ENCODE peak calls at places on chromosome 21, in six cellular contexts. One of them, this sample, is unnamed.

GRCh38 chr21:45269861-45270260 is 17.8 kb downstream of the POFUT2 start:
- DNase-seq in hippocampal formation: no peak
- DNase-seq in fibroblast of mammary gland: no peak
- DNase-seq in mesothelial cell of epicardium: no peak
- DNase-seq in GDM1: no peak
- DNase-seq in neuronal stem cell: no peak
- DNase-seq in this sample: no peak

GRCh38 chr21:36738489-36739126 is 39.7 kb downstream of the SIM2 start:
- DNase-seq in hippocampal formation: no peak
- DNase-seq in mesothelial cell of epicardium: no peak
- DNase-seq in fibroblast of mammary gland: no peak
- DNase-seq in neuronal stem cell: no peak
- DNase-seq in GDM1: no peak
- DNase-seq in this sample: no peak

GRCh38 chr21:36323032-36323431 is 3.0 kb downstream of the MORC3 start:
- DNase-seq in fibroblast of mammary gland: peak
- DNase-seq in mesothelial cell of epicardium: no peak
- DNase-seq in GDM1: peak
- DNase-seq in hippocampal formation: no peak
- DNase-seq in neuronal stem cell: no peak
- DNase-seq in this sample: no peak

GRCh38 chr21:38219049-38219628 is 37.7 kb upstream of the KCNJ15 start:
- DNase-seq in mesothelial cell of epicardium: peak
- DNase-seq in GDM1: peak
- DNase-seq in fibroblast of mammary gland: peak
- DNase-seq in neuronal stem cell: peak
- DNase-seq in hippocampal formation: peak
- DNase-seq in this sample: peak

GRCh38 chr21:35329940-35330670 is 281.0 kb upstream of the RUNX1 start:
- DNase-seq in hippocampal formation: no peak
- DNase-seq in neuronal stem cell: no peak
- DNase-seq in mesothelial cell of epicardium: no peak
- DNase-seq in GDM1: no peak
- DNase-seq in fibroblast of mammary gland: no peak
- DNase-seq in this sample: no peak

GRCh38 chr21:45263534-45263933 is 24.2 kb downstream of the POFUT2 start:
- DNase-seq in hippocampal formation: no peak
- DNase-seq in neuronal stem cell: no peak
- DNase-seq in GDM1: no peak
- DNase-seq in mesothelial cell of epicardium: no peak
- DNase-seq in fibroblast of mammary gland: no peak
- DNase-seq in this sample: no peak

GRCh38 chr21:39613029-39613934 is 542 bp downstream of the B3GALT5 start:
- DNase-seq in mesothelial cell of epicardium: no peak
- DNase-seq in GDM1: no peak
- DNase-seq in fibroblast of mammary gland: no peak
- DNase-seq in hippocampal formation: no peak
- DNase-seq in neuronal stem cell: no peak
- DNase-seq in this sample: no peak

GRCh38 chr21:26130249-26130896 is 40.2 kb downstream of the APP start:
- DNase-seq in mesothelial cell of epicardium: no peak
- DNase-seq in neuronal stem cell: no peak
- DNase-seq in hippocampal formation: no peak
- DNase-seq in GDM1: no peak
- DNase-seq in fibroblast of mammary gland: peak
- DNase-seq in this sample: no peak

GRCh38 chr21:28746166-28746565 is 246.5 kb downstream of the LTN1 start:
- DNase-seq in fibroblast of mammary gland: no peak
- DNase-seq in neuronal stem cell: no peak
- DNase-seq in GDM1: no peak
- DNase-seq in hippocampal formation: no peak
- DNase-seq in mesothelial cell of epicardium: no peak
- DNase-seq in this sample: no peak

GRCh38 chr21:42942244-42942643 is 16.8 kb upstream of the ERVH48-1 start:
- DNase-seq in GDM1: no peak
- DNase-seq in mesothelial cell of epicardium: no peak
- DNase-seq in hippocampal formation: no peak
- DNase-seq in neuronal stem cell: no peak
- DNase-seq in fibroblast of mammary gland: peak
- DNase-seq in this sample: no peak

GRCh38 chr21:16911166-16911607 is 601.7 kb upstream of the CXADR start:
- DNase-seq in neuronal stem cell: no peak
- DNase-seq in fibroblast of mammary gland: no peak
- DNase-seq in mesothelial cell of epicardium: no peak
- DNase-seq in hippocampal formation: no peak
- DNase-seq in GDM1: no peak
- DNase-seq in this sample: no peak

GRCh38 chr21:45788635-45789506 is 145.3 kb downstream of the PCBP3 start:
- DNase-seq in fibroblast of mammary gland: peak
- DNase-seq in neuronal stem cell: no peak
- DNase-seq in GDM1: no peak
- DNase-seq in hippocampal formation: no peak
- DNase-seq in mesothelial cell of epicardium: no peak
- DNase-seq in this sample: no peak

GRCh38 chr21:33816148-33816547 is 99.5 kb downstream of the ATP5PO start:
- DNase-seq in neuronal stem cell: no peak
- DNase-seq in mesothelial cell of epicardium: no peak
- DNase-seq in hippocampal formation: no peak
- DNase-seq in fibroblast of mammary gland: no peak
- DNase-seq in GDM1: no peak
- DNase-seq in this sample: no peak

GRCh38 chr21:46500224-46500861 is 41.7 kb downstream of the DIP2A start:
- DNase-seq in mesothelial cell of epicardium: no peak
- DNase-seq in neuronal stem cell: no peak
- DNase-seq in fibroblast of mammary gland: peak
- DNase-seq in hippocampal formation: no peak
- DNase-seq in GDM1: no peak
- DNase-seq in this sample: no peak

GRCh38 chr21:45542242-45542666 is at the start of gene SLC19A1:
- DNase-seq in fibroblast of mammary gland: peak
- DNase-seq in neuronal stem cell: peak
- DNase-seq in hippocampal formation: peak
- DNase-seq in GDM1: peak
- DNase-seq in mesothelial cell of epicardium: peak
- DNase-seq in this sample: peak

GRCh38 chr21:37145635-37146111 is 72.6 kb downstream of the TTC3 start:
- DNase-seq in neuronal stem cell: no peak
- DNase-seq in hippocampal formation: no peak
- DNase-seq in fibroblast of mammary gland: peak
- DNase-seq in GDM1: no peak
- DNase-seq in mesothelial cell of epicardium: no peak
- DNase-seq in this sample: no peak